ENCODE peak calls at places on chromosomes 12 and 14, in ten cellular contexts. F is astrocyte, J is H7, G is WERI-Rb-1, U is left ventricle myocardium inferior, L is body of pancreas, B is testis, M is BJ, Z is thyroid gland, W is neural progenitor cell. C is an unnamed sample. For H3K36me3, the result is how much of the 10 kb centered on the place peaks cover.

GRCh38 chr14:93023039-93023438 is 92.7 kb downstream of the ITPK1 start:
- DNase-seq in F (no peak), J (no peak), G (peak), U (no peak), L (no peak), B (peak), M (no peak), Z (no peak), W (no peak), C (peak)

GRCh38 chr14:75126679-75127473 is at the start of gene NEK9:
- DNase-seq in F (peak), J (peak), G (peak), U (peak), L (peak), B (peak), M (no peak), Z (peak), W (peak), C (peak)

GRCh38 chr14:93337143-93337753 is 4.4 kb upstream of the BTBD7 start:
- DNase-seq in F (no peak), J (peak), G (no peak), U (no peak), L (no peak), B (no peak), M (no peak), Z (no peak), W (no peak), C (no peak)

GRCh38 chr12:49967042-49967776 is 5.5 kb downstream of the AQP5 start:
- DNase-seq in F (peak), J (peak), G (peak), U (peak), L (peak), B (peak), M (no peak), Z (peak), W (peak), C (peak)

GRCh38 chr12:103824845-103825244 is 16.2 kb downstream of the NT5DC3 start:
- DNase-seq in F (no peak), J (no peak), G (no peak), U (no peak), L (no peak), B (no peak), M (no peak), Z (no peak), W (no peak), C (no peak)

GRCh38 chr12:124391340-124392261 is 96.7 kb downstream of the RFLNA start:
- DNase-seq in F (peak), J (peak), G (no peak), U (peak), L (peak), B (no peak), M (no peak), Z (no peak), W (no peak), C (no peak)

GRCh38 chr14:99380402-99380801 is 100.3 kb downstream of the SETD3 start:
- DNase-seq in F (no peak), J (no peak), G (no peak), U (no peak), L (no peak), B (no peak), M (no peak), Z (no peak), W (no peak), C (no peak)

GRCh38 chr14:102471921-102472814 is 37.4 kb downstream of the ANKRD9 start:
- DNase-seq in F (no peak), J (no peak), G (no peak), U (no peak), L (no peak), B (no peak), M (no peak), Z (peak), W (no peak), C (no peak)

GRCh38 chr14:23434488-23435219 is 806 bp downstream of the MYH7 start:
- DNase-seq in F (no peak), J (peak), G (no peak), U (no peak), L (no peak), B (no peak), M (no peak), Z (no peak), W (no peak), C (no peak)

GRCh38 chr14:33357225-33358010 is 418.7 kb downstream of the NPAS3 start:
- DNase-seq in F (no peak), J (no peak), G (no peak), U (no peak), L (peak), B (no peak), M (no peak), Z (no peak), W (no peak), C (peak)

GRCh38 chr14:23577710-23578392 is 739 bp downstream of the JPH4 start:
- DNase-seq in F (no peak), J (peak), G (no peak), U (no peak), L (no peak), B (no peak), M (no peak), Z (no peak), W (peak), C (no peak)

GRCh38 chr14:102821252-102821651 is 44.0 kb downstream of the TRAF3 start:
- DNase-seq in F (no peak), J (no peak), G (no peak), U (no peak), L (no peak), B (no peak), M (no peak), Z (no peak), W (no peak), C (no peak)

GRCh38 chr12:99079811-99080210 is 434.7 kb downstream of the APAF1 start:
- DNase-seq in F (no peak), J (no peak), G (no peak), U (no peak), L (no peak), B (peak), M (no peak), Z (no peak), W (no peak), C (no peak)

GRCh38 chr12:132649226-132649945 is 30.8 kb downstream of the P2RX2 start:
- DNase-seq in F (no peak), J (no peak), G (no peak), U (no peak), L (no peak), B (no peak), M (no peak), Z (no peak), W (no peak), C (no peak)
- H3K36me3 ChIP-seq in F (under half), J (under half), G (half or more), U (half or more), L (under half), B (under half), M (under half), Z (under half), W (under half), C (half or more)

GRCh38 chr14:55641290-55641689 is 61.3 kb downstream of the KTN1 start:
- DNase-seq in F (no peak), J (no peak), G (no peak), U (no peak), L (no peak), B (no peak), M (no peak), Z (no peak), W (no peak), C (no peak)
- H3K36me3 ChIP-seq in F (under half), J (under half), G (half or more), U (half or more), L (under half), B (under half), M (under half), Z (under half), W (half or more), C (half or more)

DNA sequence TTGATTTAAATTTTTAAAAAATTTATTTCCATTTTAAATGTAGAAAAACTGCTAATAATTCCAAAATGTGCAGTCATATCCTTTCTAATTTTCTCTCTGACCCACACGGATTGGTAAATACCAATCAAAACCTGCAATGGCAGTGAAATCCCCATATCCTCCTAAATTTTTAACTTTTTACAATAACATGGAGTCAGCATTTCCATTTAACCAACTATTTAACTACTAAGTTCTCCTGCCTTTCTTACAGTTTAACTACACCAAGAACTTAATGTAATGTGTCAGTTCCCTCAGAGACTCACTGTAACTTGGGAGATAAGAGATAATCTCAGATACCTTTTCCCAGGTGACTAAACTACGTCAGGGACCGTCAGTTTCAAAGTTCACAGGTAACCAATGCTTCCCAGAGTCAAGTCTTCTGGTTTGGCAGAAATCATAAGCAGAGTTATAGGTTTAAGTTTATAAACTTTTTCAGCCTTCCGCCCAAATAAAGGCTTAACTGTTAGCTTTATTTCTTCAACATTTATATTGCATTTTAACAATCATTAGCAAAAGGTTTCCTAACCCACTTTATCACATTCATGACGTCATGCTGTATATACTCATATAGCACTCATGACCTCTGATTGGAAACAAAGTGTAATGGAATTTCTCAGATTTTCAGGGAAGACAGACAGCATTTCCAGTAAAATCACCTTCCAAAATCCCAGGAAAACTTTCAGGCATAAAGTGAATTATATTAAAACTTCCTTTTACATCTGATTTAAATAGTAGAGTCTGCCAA is 7.6 kb downstream of the KRAS start:
- DNase-seq in F (peak), J (no peak), G (no peak), U (no peak), L (no peak), B (no peak), M (no peak), Z (no peak), W (no peak), C (no peak)
- H3K36me3 ChIP-seq in F (under half), J (under half), G (under half), U (under half), L (under half), B (under half), M (under half), Z (under half), W (under half), C (under half)

GRCh38 chr12:116009805-116010204 is 267.7 kb downstream of the MED13L start:
- DNase-seq in F (no peak), J (no peak), G (no peak), U (no peak), L (no peak), B (no peak), M (no peak), Z (no peak), W (peak), C (peak)
- H3K36me3 ChIP-seq in F (half or more), J (under half), G (half or more), U (half or more), L (under half), B (under half), M (under half), Z (under half), W (under half), C (under half)

GRCh38 chr14:105012171-105012985 is 8.5 kb downstream of the CDCA4 start:
- DNase-seq in F (no peak), J (peak), G (no peak), U (no peak), L (no peak), B (no peak), M (no peak), Z (peak), W (no peak), C (no peak)
- H3K36me3 ChIP-seq in F (under half), J (under half), G (half or more), U (under half), L (under half), B (under half), M (under half), Z (under half), W (under half), C (half or more)

GRCh38 chr12:130473266-130473665 is 135.6 kb downstream of the PIWIL1 start:
- DNase-seq in F (no peak), J (peak), G (no peak), U (no peak), L (no peak), B (no peak), M (no peak), Z (no peak), W (no peak), C (no peak)
- H3K36me3 ChIP-seq in F (under half), J (under half), G (under half), U (under half), L (under half), B (under half), M (under half), Z (under half), W (under half), C (under half)

GRCh38 chr14:104770851-104771272 is 17.9 kb downstream of the SIVA1 start:
- DNase-seq in F (no peak), J (no peak), G (peak), U (no peak), L (no peak), B (no peak), M (no peak), Z (no peak), W (no peak), C (no peak)
- H3K36me3 ChIP-seq in F (under half), J (under half), G (under half), U (half or more), L (under half), B (under half), M (under half), Z (under half), W (under half), C (half or more)

DNA sequence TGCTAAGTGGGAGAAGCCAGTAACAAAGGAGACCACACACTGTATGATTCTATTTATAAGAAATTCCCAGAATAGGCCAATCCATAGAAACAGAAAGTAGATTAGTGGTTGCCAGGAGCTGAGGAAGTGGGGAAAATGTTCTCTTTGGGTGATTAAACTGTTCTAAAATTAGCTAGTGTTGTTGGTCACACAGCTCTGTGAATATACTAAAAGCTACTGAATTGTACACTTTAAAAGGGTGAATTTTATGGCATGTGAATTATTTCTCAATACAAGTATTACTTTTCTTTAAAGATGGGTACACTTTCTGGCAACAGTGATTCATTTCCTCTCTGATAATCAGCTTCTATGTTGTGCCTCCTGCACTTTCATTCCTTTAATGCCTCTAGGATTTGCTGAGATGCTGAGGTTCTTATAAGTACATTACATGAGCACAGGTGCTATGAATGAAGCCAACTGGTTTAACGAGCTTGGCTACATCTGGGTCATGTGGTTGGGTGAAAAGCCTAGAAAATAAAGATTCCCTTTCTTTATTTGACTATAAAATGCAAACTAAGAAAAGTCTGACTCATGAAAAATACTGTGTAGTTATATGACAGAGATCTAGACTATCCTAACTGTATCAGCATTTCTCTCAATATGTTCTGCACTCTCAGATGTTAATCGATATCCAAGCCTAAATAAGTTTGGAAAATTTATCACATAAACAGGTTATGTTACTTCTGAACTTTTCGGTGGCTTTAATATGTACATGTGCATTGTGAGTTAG is 132.9 kb downstream of the DAAM1 start:
- DNase-seq in F (peak), J (no peak), G (no peak), U (no peak), L (peak), B (no peak), M (no peak), Z (peak), W (no peak), C (peak)
- H3K36me3 ChIP-seq in F (under half), J (under half), G (under half), U (under half), L (under half), B (under half), M (under half), Z (under half), W (under half), C (under half)

C was measured in SJCRH30.